ENCODE peak calls at places on chromosome 5, in eight cellular contexts. Q is tibial nerve, F is transverse colon, V is uterus, N is heart left ventricle, D is sigmoid colon, O is H1, T is ovary. H is an unnamed sample. For H3K36me3, the result is how much of the 10 kb centered on the place peaks cover.

GRCh38 chr5:158456756-158457155 is 597.8 kb upstream of the CLINT1 start:
- DNase-seq in Q (no peak), F (no peak), V (no peak), N (no peak), D (no peak), O (no peak), T (no peak), H (no peak)

GRCh38 chr5:100877277-100877676 is 25.8 kb downstream of the ST8SIA4 start:
- DNase-seq in Q (no peak), F (no peak), V (no peak), N (no peak), D (no peak), O (no peak), T (no peak), H (no peak)

GRCh38 chr5:152511531-152512132 is 106.6 kb upstream of the NMUR2 start:
- DNase-seq in Q (no peak), F (no peak), V (no peak), N (no peak), D (no peak), O (no peak), T (no peak), H (no peak)

GRCh38 chr5:132265336-132266030 is 8.0 kb downstream of the PDLIM4 start:
- DNase-seq in Q (peak), F (peak), V (peak), N (peak), D (peak), O (no peak), T (peak), H (no peak)

GRCh38 chr5:161105563-161105962 is 253.6 kb upstream of the ATP10B start:
- DNase-seq in Q (peak), F (no peak), V (no peak), N (no peak), D (no peak), O (no peak), T (no peak), H (no peak)

GRCh38 chr5:11214851-11215250 is 453.8 kb upstream of the DAP start:
- DNase-seq in Q (no peak), F (no peak), V (no peak), N (no peak), D (no peak), O (no peak), T (no peak), H (no peak)

GRCh38 chr5:80600943-80601693 is 31.0 kb upstream of the ANKRD34B start:
- DNase-seq in Q (no peak), F (no peak), V (no peak), N (no peak), D (no peak), O (peak), T (no peak), H (no peak)

GRCh38 chr5:79508354-79508753 is 5.6 kb downstream of the HOMER1 start:
- DNase-seq in Q (no peak), F (no peak), V (no peak), N (no peak), D (no peak), O (no peak), T (no peak), H (no peak)

GRCh38 chr5:76790632-76791290 is 28.1 kb upstream of the F2RL1 start:
- DNase-seq in Q (peak), F (no peak), V (no peak), N (peak), D (no peak), O (no peak), T (no peak), H (no peak)

GRCh38 chr5:154713615-154714125 is 41.5 kb upstream of the LARP1 start:
- DNase-seq in Q (no peak), F (peak), V (no peak), N (no peak), D (peak), O (no peak), T (no peak), H (no peak)

GRCh38 chr5:98999631-99000030 is 70.8 kb upstream of the CHD1 start:
- DNase-seq in Q (no peak), F (no peak), V (no peak), N (no peak), D (no peak), O (no peak), T (no peak), H (no peak)

GRCh38 chr5:73321757-73322452 is 126.7 kb downstream of the FOXD1 start:
- DNase-seq in Q (no peak), F (no peak), V (no peak), N (no peak), D (no peak), O (no peak), T (no peak), H (no peak)

GRCh38 chr5:132777209-132778069 is at the start of gene SEPTIN8:
- DNase-seq in Q (peak), F (peak), V (peak), N (peak), D (peak), O (peak), T (peak), H (no peak)

GRCh38 chr5:78509884-78510769 is 138.4 kb downstream of the LHFPL2 start:
- DNase-seq in Q (no peak), F (peak), V (peak), N (peak), D (peak), O (peak), T (peak), H (no peak)

GRCh38 chr5:93621340-93621872 is 38.4 kb downstream of the NR2F1 start:
- DNase-seq in Q (peak), F (peak), V (peak), N (peak), D (peak), O (peak), T (peak), H (no peak)

GRCh38 chr5:76807296-76807695 is 11.5 kb upstream of the F2RL1 start:
- DNase-seq in Q (no peak), F (no peak), V (no peak), N (no peak), D (no peak), O (no peak), T (no peak), H (no peak)

GRCh38 chr5:14781106-14781505 is 90.5 kb downstream of the ANKH start:
- DNase-seq in Q (no peak), F (no peak), V (no peak), N (no peak), D (no peak), O (no peak), T (no peak), H (no peak)

GRCh38 chr5:125412561-125413535 is 666.4 kb upstream of the ZNF608 start:
- DNase-seq in Q (peak), F (peak), V (peak), N (peak), D (peak), O (peak), T (peak), H (no peak)

GRCh38 chr5:75707911-75708509 is 9.2 kb downstream of the POC5 start:
- DNase-seq in Q (no peak), F (no peak), V (no peak), N (no peak), D (no peak), O (no peak), T (no peak), H (no peak)

GRCh38 chr5:79418276-79418675 is 95.7 kb downstream of the HOMER1 start:
- DNase-seq in Q (no peak), F (no peak), V (no peak), N (no peak), D (no peak), O (no peak), T (no peak), H (no peak)

GRCh38 chr5:160769264-160769663 is 82.7 kb downstream of the ATP10B start:
- DNase-seq in Q (no peak), F (peak), V (no peak), N (no peak), D (no peak), O (no peak), T (no peak), H (no peak)

GRCh38 chr5:128778474-128778873 is 186.8 kb upstream of the SLC27A6 start:
- DNase-seq in Q (no peak), F (no peak), V (no peak), N (no peak), D (no peak), O (no peak), T (no peak), H (no peak)

GRCh38 chr5:10063997-10064396 is 185.7 kb downstream of the ATPSCKMT start:
- DNase-seq in Q (no peak), F (no peak), V (no peak), N (no peak), D (no peak), O (no peak), T (no peak), H (no peak)
- H3K4me3 ChIP-seq in Q (no peak), F (no peak), V (no peak), N (no peak), D (no peak), O (no peak), T (no peak), H (no peak)

DNA sequence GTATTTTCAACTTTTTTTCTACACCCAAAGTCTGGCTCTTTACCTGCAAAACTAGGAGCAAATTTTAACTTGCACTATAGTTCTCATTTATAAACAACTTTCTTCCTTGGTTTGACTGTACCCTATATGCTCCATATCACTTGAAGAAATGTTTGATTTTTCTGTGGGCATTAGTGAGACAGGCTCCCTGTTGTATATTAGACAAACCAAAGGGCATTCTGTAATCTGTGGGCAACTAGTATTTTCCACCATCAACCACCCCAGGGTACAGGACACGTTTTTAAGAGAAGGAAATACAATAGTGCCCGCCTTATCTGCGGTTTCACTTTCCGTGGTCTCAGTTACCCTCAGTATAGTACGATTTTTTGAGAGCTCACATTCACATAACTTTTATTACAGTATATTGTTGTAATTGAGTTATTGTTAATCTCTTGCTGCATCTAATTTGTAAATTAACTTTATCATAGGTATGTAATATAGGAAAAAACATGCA is 127.6 kb downstream of the NR3C1 start:
- DNase-seq in Q (no peak), F (no peak), V (no peak), N (no peak), D (no peak), O (no peak), T (no peak), H (no peak)
- TF ChIP-seq POLR2A in Q (no peak), F (no peak), V (no peak), N (no peak), D (no peak), O (no peak), T (no peak), H (no peak)

GRCh38 chr5:151205411-151205810 is 18.5 kb downstream of the CCDC69 start:
- DNase-seq in Q (no peak), F (no peak), V (no peak), N (no peak), D (no peak), O (no peak), T (no peak), H (no peak)
- H3K36me3 ChIP-seq in Q (under half), F (under half), V (under half), N (under half), D (under half), O (under half), T (under half), H (under half)

DNA sequence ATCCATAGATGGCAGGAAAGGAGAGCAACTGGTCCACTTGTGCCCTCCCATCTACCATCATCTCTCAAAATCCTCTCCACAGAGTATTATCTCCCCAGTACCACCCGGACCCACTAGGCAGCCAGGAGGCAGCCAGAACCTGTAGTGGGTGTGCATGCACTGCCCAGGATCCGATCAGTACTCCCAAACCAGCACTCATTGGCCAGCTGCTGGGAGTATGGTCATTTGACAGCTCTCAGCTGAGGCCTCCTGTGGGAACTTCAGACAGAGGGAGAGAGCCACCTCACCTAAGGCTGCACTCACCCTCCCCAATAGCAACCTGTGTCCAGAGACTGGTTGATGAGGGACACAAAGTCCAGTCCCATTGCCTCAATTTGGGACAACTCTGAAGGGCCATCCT is 286.0 kb downstream of the TRIM36 start:
- DNase-seq in Q (no peak), F (no peak), V (no peak), N (no peak), D (no peak), O (no peak), T (no peak), H (no peak)
- H3K4me3 ChIP-seq in Q (no peak), F (no peak), V (no peak), N (no peak), D (no peak), O (no peak), T (no peak), H (no peak)

GRCh38 chr5:41009228-41009627 is 61.9 kb downstream of the MROH2B start:
- DNase-seq in Q (no peak), F (no peak), V (no peak), N (no peak), D (no peak), O (no peak), T (no peak), H (no peak)
- TF ChIP-seq POLR2A in Q (no peak), F (no peak), V (no peak), N (no peak), D (no peak), O (no peak), T (no peak), H (no peak)

DNA sequence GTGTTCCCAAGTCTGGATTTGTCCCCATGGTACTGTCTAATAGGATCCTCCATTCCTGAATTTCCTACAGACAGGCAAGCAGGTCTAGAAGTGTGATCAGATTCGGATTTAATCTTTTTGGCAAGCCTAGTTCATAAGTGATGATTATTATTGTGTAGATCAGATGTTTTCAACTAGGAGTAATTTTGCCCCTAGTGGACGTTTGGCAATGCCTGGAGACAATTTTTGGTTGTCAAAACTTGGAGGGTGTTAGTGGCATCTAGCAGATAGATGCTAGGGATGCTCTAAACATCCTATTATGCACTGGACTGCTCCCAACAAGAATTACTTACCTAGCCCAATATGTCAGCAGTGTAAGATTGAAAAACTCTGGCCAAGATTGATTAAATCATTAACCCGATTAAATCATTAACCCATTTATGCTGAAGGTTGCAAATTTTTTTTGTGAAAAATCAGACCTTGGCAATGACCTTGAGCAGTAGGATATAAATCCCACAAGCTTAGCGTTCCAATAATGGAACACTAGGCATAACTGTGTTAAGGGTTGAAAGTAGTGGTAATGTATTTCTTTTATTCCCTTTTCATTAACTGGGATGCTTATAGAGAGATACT is 28.2 kb downstream of the TCERG1 start:
- DNase-seq in Q (no peak), F (no peak), V (no peak), N (no peak), D (no peak), O (no peak), T (no peak), H (no peak)
- H3K36me3 ChIP-seq in Q (half or more), F (under half), V (under half), N (half or more), D (under half), O (half or more), T (under half), H (half or more)

GRCh38 chr5:138216799-138217198 is 3.7 kb upstream of the CDC23 start:
- DNase-seq in Q (no peak), F (no peak), V (no peak), N (no peak), D (no peak), O (no peak), T (no peak), H (no peak)
- H3K4me3 ChIP-seq in Q (no peak), F (no peak), V (no peak), N (no peak), D (no peak), O (no peak), T (no peak), H (no peak)

DNA sequence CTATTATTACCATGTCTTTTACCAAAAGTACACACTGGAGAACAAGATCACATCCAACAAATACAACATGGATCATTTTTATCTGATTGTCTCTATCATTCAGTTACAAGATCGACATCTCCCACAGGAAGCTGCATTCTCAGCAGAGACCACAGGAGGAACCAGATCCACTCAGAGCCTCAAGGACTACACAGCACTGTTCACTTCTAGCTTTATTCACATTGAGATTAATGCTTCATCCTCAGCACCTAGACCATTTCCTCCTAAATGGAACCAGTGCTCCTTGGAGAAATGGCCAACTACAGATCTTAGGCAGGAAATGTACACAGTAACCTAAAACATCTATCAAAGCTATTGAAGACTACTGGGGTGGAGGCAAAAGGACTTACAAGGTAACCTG is 13.3 kb upstream of the C5orf15 start:
- DNase-seq in Q (no peak), F (no peak), V (no peak), N (no peak), D (no peak), O (no peak), T (no peak), H (no peak)
- TF ChIP-seq POLR2A in Q (no peak), F (no peak), V (no peak), N (no peak), D (no peak), O (no peak), T (no peak), H (no peak)

GRCh38 chr5:127352068-127352467 is 61.5 kb downstream of the MEGF10 start:
- DNase-seq in Q (no peak), F (no peak), V (no peak), N (no peak), D (no peak), O (no peak), T (no peak), H (no peak)
- H3K36me3 ChIP-seq in Q (under half), F (under half), V (under half), N (under half), D (under half), O (under half), T (under half), H (under half)

GRCh38 chr5:123089971-123090640 is 1.1 kb downstream of the PRDM6 start:
- DNase-seq in Q (no peak), F (no peak), V (no peak), N (no peak), D (peak), O (peak), T (peak), H (no peak)
- H3K4me3 ChIP-seq in Q (peak), F (peak), V (peak), N (peak), D (peak), O (peak), T (peak), H (peak)